ENCODE peak calls at places on chromosomes 13 and 19, in four cellular contexts. A is left cardiac atrium, U is NCI-H69, E is fibroblast of lung. D is an unnamed sample.

GRCh38 chr19:40596608-40597328 is 4.4 kb upstream of the LTBP4 start:
- DNase-seq in A (peak; percentile 81), U (peak; percentile 53), E (peak; percentile 54), D (no peak)

GRCh38 chr19:54551293-54551692 is 22.3 kb upstream of the LILRA2 start:
- DNase-seq in A (no peak), U (no peak), E (no peak), D (no peak)

GRCh38 chr19:17755977-17756670 is 4.8 kb downstream of the FCHO1 start:
- DNase-seq in A (no peak), U (peak; percentile 87), E (peak; percentile 58), D (no peak)

GRCh38 chr19:12774588-12775555 is at the start of gene HOOK2:
- DNase-seq in A (no peak), U (peak; percentile 89), E (no peak), D (no peak)

GRCh38 chr19:35509018-35509652 is 4.3 kb downstream of the DMKN start:
- DNase-seq in A (peak; percentile 43), U (peak; percentile 58), E (no peak), D (no peak)

GRCh38 chr19:38288127-38288855 is 15.8 kb upstream of the C19orf33 start:
- DNase-seq in A (no peak), U (no peak), E (no peak), D (no peak)

GRCh38 chr19:5932146-5932545 is 18.1 kb downstream of the CAPS start:
- DNase-seq in A (no peak), U (no peak), E (no peak), D (no peak)

GRCh38 chr19:31290926-31291590 is 58.2 kb downstream of the TSHZ3 start:
- DNase-seq in A (no peak), U (no peak), E (no peak), D (no peak)

GRCh38 chr13:110915057-110915873 is at the start of gene ANKRD10:
- DNase-seq in A (peak; percentile 99), U (peak; percentile 100), E (peak; percentile 99), D (peak; percentile 92)

GRCh38 chr13:48223016-48223385 is 10.0 kb upstream of the ITM2B start:
- DNase-seq in A (no peak), U (no peak), E (no peak), D (no peak)

GRCh38 chr13:37065893-37066526 is 6.5 kb upstream of the SUPT20H start:
- DNase-seq in A (no peak), U (peak; percentile 3), E (no peak), D (no peak)

GRCh38 chr13:102878491-102878890 is 32.7 kb downstream of the ERCC5 start:
- DNase-seq in A (no peak), U (no peak), E (peak; percentile 18), D (no peak)